ENCODE peak calls at places on chromosome 21, in eight cellular contexts. J, C, O, R, X, I, Q and W are unnamed samples.

GRCh38 chr21:35236090-35236489 is 187.0 kb upstream of the RUNX1 start:
- DNase-seq in J (no peak), C (no peak), O (no peak), R (no peak), X (no peak), I (no peak), Q (no peak), W (no peak)

GRCh38 chr21:35414511-35415139 is 365.5 kb upstream of the RUNX1 start:
- DNase-seq in J (no peak), C (no peak), O (no peak), R (no peak), X (no peak), I (no peak), Q (peak; percentile 33), W (no peak)

GRCh38 chr21:44550807-44551206 is 498 bp downstream of the KRTAP10-2 start:
- DNase-seq in J (no peak), C (peak; percentile 57), O (no peak), R (peak; percentile 1), X (no peak), I (no peak), Q (no peak), W (no peak)

GRCh38 chr21:15009964-15010363 is 54.8 kb downstream of the NRIP1 start:
- DNase-seq in J (no peak), C (no peak), O (no peak), R (no peak), X (no peak), I (no peak), Q (peak; percentile 91), W (no peak)

GRCh38 chr21:43758811-43759210 is 17.3 kb downstream of the CSTB start:
- DNase-seq in J (no peak), C (no peak), O (no peak), R (no peak), X (no peak), I (no peak), Q (no peak), W (no peak)

GRCh38 chr21:44301093-44301492 is 1.2 kb downstream of the PFKL start:
- DNase-seq in J (no peak), C (no peak), O (no peak), R (no peak), X (no peak), I (no peak), Q (no peak), W (no peak)

GRCh38 chr21:46404306-46404705 is 54.4 kb upstream of the DIP2A start:
- DNase-seq in J (no peak), C (no peak), O (no peak), R (no peak), X (no peak), I (no peak), Q (no peak), W (no peak)

GRCh38 chr21:33019885-33020557 is 5.7 kb upstream of the OLIG2 start:
- DNase-seq in J (no peak), C (peak; percentile 21), O (no peak), R (no peak), X (no peak), I (no peak), Q (no peak), W (no peak)

GRCh38 chr21:26123012-26123411 is 47.6 kb downstream of the APP start:
- DNase-seq in J (no peak), C (no peak), O (no peak), R (no peak), X (no peak), I (no peak), Q (peak; percentile 59), W (no peak)

GRCh38 chr21:26126168-26126553 is 44.4 kb downstream of the APP start:
- DNase-seq in J (no peak), C (no peak), O (no peak), R (no peak), X (no peak), I (no peak), Q (no peak), W (no peak)

GRCh38 chr21:26124896-26125295 is 45.7 kb downstream of the APP start:
- DNase-seq in J (peak; percentile 50), C (no peak), O (no peak), R (no peak), X (no peak), I (no peak), Q (no peak), W (no peak)

GRCh38 chr21:26125433-26126167 is 45.0 kb downstream of the APP start:
- DNase-seq in J (no peak), C (no peak), O (no peak), R (no peak), X (no peak), I (no peak), Q (peak; percentile 28), W (no peak)

DNA sequence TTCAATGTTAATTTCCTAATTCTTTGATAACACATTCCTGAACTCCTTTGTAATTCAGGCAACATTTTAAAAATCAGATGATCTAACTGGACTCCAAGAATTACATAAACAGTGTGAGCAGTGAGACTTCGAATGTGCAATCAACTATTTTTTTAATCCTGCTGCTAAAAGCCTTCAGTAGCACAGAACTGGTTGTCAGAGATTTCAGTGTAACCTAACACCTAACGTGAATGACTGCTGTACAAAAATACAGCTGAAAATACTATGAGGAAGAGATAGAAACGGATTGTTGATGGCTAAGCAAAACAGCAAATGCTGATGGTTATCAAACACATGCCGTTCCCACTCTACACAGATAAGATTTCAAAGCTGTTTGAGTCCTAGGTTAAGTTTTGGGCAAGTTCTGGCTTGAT is 46.1 kb downstream of the APP start:
- DNase-seq in J (peak; percentile 33), C (no peak), O (no peak), R (no peak), X (no peak), I (no peak), Q (peak; percentile 67), W (no peak)
- H3K27ac ChIP-seq in J (peak overlapping the region; percentile 84), C (peak overlapping the region; percentile 19), O (no peak overlapping the region), R (peak overlapping the region; percentile 62), X (peak overlapping the region; percentile 23), I (peak overlapping the region; percentile 14), Q (no peak overlapping the region), W (peak overlapping the region; percentile 64)

DNA sequence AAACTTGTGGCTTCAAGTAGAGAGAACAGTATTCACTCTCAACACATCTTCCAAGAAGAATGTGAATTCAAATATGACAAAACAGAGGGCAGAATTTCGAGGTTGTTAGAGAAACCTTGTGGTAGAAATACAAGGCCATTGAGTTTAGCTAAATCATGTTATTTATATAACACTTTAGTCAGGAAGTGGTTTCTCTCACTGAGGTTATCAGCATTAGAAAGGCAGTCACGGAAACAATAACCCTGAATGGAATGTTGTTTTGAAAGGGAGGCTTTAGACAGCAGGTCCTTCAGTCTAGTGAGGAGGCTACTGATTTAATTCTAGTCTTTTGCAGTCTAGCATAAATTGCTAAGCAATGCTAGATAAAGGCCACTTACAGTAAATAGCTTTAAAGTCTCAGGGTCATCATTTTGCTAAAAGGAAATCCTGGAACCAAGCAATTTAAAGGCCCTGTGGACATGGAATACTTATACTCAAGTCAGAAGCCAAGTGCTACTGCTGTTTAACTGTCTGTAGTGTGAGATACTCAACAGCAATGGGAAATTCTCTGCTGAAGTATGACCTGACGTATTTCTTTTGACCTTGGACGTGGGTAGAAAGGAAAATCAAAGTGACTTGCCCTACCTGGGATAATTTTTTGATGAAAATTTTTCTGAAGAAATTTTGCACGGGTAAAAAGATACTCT is 89.0 kb upstream of the CHODL start:
- DNase-seq in J (peak; percentile 55), C (no peak), O (no peak), R (no peak), X (no peak), I (no peak), Q (no peak), W (no peak)
- H3K27ac ChIP-seq in J (peak overlapping the region; percentile 89), C (no peak overlapping the region), O (no peak overlapping the region), R (no peak overlapping the region), X (no peak overlapping the region), I (no peak overlapping the region), Q (no peak overlapping the region), W (no peak overlapping the region)

DNA sequence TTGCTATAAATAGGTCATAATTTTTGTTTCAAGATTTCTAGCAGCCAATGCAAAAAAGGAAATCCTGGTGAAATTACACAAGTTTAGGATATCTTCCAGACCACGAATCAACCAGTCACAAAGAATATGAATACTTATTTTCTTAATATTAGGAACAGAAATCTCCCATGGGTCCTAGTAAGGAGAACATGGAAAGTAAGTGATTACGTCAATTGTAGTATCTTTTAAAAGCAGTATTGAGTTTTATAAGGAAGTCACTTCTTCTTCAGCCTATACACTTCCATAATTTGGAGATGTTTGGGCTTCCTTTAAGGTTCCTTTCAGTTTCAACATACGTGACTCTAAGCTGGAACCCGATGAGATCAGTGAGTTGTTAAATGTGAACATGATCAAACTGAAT is 534.5 kb downstream of the USP25 start:
- DNase-seq in J (no peak), C (no peak), O (no peak), R (no peak), X (no peak), I (no peak), Q (no peak), W (no peak)
- H3K27ac ChIP-seq in J (no peak overlapping the region), C (peak overlapping the region; percentile 20), O (no peak overlapping the region), R (no peak overlapping the region), X (no peak overlapping the region), I (no peak overlapping the region), Q (no peak overlapping the region), W (no peak overlapping the region)

DNA sequence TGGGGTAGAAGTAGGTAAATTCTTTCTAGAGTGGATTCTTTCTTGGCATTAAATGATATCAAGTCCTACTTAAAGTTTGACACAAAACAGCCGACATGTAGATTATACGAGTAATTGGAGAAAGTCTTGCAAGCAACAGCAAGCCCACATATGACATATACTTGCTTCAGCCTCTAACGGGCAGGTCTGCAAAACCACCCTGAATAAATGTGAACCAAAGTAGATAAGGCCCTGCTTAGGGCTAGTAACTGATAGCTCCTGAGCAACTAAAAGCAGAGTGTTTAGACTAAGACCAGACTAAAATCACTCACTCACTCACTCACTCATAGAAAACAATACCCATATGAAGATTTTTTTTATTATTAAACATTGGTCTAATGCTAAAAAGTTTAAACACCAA is 203.1 kb downstream of the LTN1 start:
- DNase-seq in J (peak; percentile 30), C (no peak), O (no peak), R (no peak), X (no peak), I (no peak), Q (no peak), W (no peak)
- H3K27ac ChIP-seq in J (peak overlapping the region; percentile 90), C (no peak overlapping the region), O (no peak overlapping the region), R (no peak overlapping the region), X (no peak overlapping the region), I (no peak overlapping the region), Q (no peak overlapping the region), W (no peak overlapping the region)

GRCh38 chr21:21210552-21210951 is 212.3 kb downstream of the NCAM2 start:
- DNase-seq in J (no peak), C (no peak), O (no peak), R (no peak), X (no peak), I (no peak), Q (no peak), W (no peak)

GRCh38 chr21:21200103-21200938 is 202.1 kb downstream of the NCAM2 start:
- DNase-seq in J (no peak), C (no peak), O (no peak), R (no peak), X (peak; percentile 28), I (no peak), Q (peak; percentile 99), W (peak; percentile 8)

GRCh38 chr21:21203822-21204339 is 205.7 kb downstream of the NCAM2 start:
- DNase-seq in J (no peak), C (no peak), O (no peak), R (no peak), X (no peak), I (no peak), Q (no peak), W (no peak)

GRCh38 chr21:21200939-21201610 is 202.9 kb downstream of the NCAM2 start:
- DNase-seq in J (no peak), C (no peak), O (no peak), R (no peak), X (no peak), I (no peak), Q (peak; percentile 49), W (no peak)

GRCh38 chr21:21205604-21206003 is 207.4 kb downstream of the NCAM2 start:
- DNase-seq in J (no peak), C (no peak), O (no peak), R (no peak), X (no peak), I (no peak), Q (no peak), W (no peak)
- H3K27ac ChIP-seq in J (no peak overlapping the region), C (no peak overlapping the region), O (no peak overlapping the region), R (no peak overlapping the region), X (no peak overlapping the region), I (no peak overlapping the region), Q (no peak overlapping the region), W (no peak overlapping the region)